ENCODE peak calls at places on chromosome 15, in seven cellular contexts. G, X, W, R, N, B and P are unnamed samples.

GRCh38 chr15:58390118-58390517 is 41.7 kb upstream of the LIPC start:
- DNase-seq in G (no peak), X (no peak), W (no peak), R (no peak), N (no peak), B (no peak), P (no peak)

GRCh38 chr15:90482124-90483011 is 47.4 kb upstream of the CRTC3 start:
- DNase-seq in G (peak; percentile 80), X (peak; percentile 19), W (peak; percentile 54), R (no peak), N (no peak), B (peak; percentile 34), P (no peak)

GRCh38 chr15:86608461-86608860 is 528.8 kb downstream of the AGBL1 start:
- DNase-seq in G (no peak), X (no peak), W (no peak), R (no peak), N (no peak), B (no peak), P (no peak)

GRCh38 chr15:52731732-52732470 is 52.7 kb upstream of the ATOSA start:
- DNase-seq in G (no peak), X (no peak), W (no peak), R (no peak), N (no peak), B (no peak), P (no peak)

GRCh38 chr15:69723404-69724097 is 270.9 kb downstream of the RPLP1 start:
- DNase-seq in G (no peak), X (no peak), W (peak; percentile 49), R (no peak), N (no peak), B (no peak), P (no peak)

GRCh38 chr15:90083954-90084607 is 18.2 kb downstream of the IDH2 start:
- DNase-seq in G (no peak), X (no peak), W (no peak), R (no peak), N (no peak), B (no peak), P (no peak)

GRCh38 chr15:58498821-58499580 is 67.2 kb downstream of the LIPC start:
- DNase-seq in G (no peak), X (no peak), W (no peak), R (no peak), N (no peak), B (no peak), P (no peak)

GRCh38 chr15:87219650-87220615 is 1036.6 kb downstream of the NTRK3 start:
- DNase-seq in G (no peak), X (no peak), W (no peak), R (no peak), N (no peak), B (no peak), P (no peak)

GRCh38 chr15:76973362-76973743 is 21.6 kb upstream of the PSTPIP1 start:
- DNase-seq in G (peak; percentile 12), X (peak; percentile 24), W (peak; percentile 57), R (peak; percentile 54), N (no peak), B (peak; percentile 22), P (no peak)

GRCh38 chr15:69876556-69876955 is 221.2 kb downstream of the TLE3 start:
- DNase-seq in G (no peak), X (no peak), W (peak; percentile 58), R (no peak), N (no peak), B (no peak), P (no peak)

GRCh38 chr15:77507911-77508310 is 87.2 kb downstream of the HMG20A start:
- DNase-seq in G (peak; percentile 74), X (no peak), W (no peak), R (no peak), N (no peak), B (peak; percentile 41), P (no peak)

GRCh38 chr15:83565553-83566159 is 88.3 kb upstream of the ADAMTSL3 start:
- DNase-seq in G (peak; percentile 25), X (peak; percentile 31), W (peak; percentile 25), R (no peak), N (no peak), B (peak; percentile 37), P (peak; percentile 64)
- TF ChIP-seq JUND in G (no peak), X (no peak), W (no peak), R (no peak), N (no peak), B (no peak), P (no peak)

GRCh38 chr15:38004218-38004848 is 69.9 kb downstream of the TMCO5A start:
- DNase-seq in G (no peak), X (no peak), W (no peak), R (no peak), N (no peak), B (no peak), P (no peak)
- TF ChIP-seq JUND in G (no peak), X (no peak), W (no peak), R (no peak), N (no peak), B (no peak), P (no peak)

DNA sequence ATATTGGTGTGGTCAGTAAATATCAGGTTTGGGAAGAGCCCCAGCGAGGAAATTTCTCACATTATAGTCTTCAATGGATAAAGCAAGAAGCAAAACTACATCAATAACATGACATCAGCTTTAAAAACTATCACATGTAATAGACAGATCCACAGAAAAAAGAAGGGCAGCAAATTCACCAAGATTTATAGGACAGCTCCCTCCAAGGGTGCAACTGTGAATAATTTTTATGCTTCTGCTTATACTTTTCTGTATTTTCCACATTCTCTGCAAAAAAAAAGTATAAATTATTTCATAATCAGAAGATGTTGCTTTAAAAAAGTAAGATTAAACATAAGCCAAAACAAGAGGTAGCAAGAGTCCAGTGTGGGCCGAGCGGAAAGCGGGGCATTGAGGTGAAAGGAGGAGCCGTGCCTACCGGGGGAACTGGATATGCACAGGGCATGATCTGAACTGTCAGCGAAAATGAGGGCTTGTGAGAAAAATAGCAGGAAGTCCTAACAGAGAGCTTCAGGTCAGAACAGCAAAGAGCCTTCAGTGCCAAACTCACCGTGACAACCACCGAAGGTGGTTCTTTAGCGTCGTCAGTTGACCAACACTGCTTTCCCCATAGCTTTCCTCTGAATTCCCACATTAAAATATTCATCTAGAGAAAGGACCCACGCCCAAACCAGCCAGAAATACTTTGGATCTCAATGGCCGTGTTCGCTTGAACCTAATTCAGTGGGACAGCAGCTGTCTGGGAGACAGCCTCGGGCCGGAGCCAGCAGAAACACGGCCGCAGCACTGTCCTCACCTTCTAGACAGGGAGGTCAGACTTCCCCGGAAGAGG is 59.9 kb downstream of the FAM174B start:
- DNase-seq in G (no peak), X (no peak), W (no peak), R (no peak), N (no peak), B (no peak), P (no peak)
- TF ChIP-seq JUND in G (no peak), X (no peak), W (no peak), R (no peak), N (no peak), B (no peak), P (no peak)

GRCh38 chr15:47820780-47821319 is 103.5 kb downstream of the SEMA6D start:
- DNase-seq in G (no peak), X (no peak), W (no peak), R (no peak), N (no peak), B (no peak), P (no peak)

GRCh38 chr15:47819158-47819557 is 101.9 kb downstream of the SEMA6D start:
- DNase-seq in G (no peak), X (no peak), W (no peak), R (no peak), N (no peak), B (no peak), P (no peak)

GRCh38 chr15:47820047-47820779 is 102.9 kb downstream of the SEMA6D start:
- DNase-seq in G (no peak), X (no peak), W (no peak), R (no peak), N (no peak), B (no peak), P (no peak)

GRCh38 chr15:47822066-47822465 is 104.8 kb downstream of the SEMA6D start:
- DNase-seq in G (no peak), X (no peak), W (no peak), R (no peak), N (no peak), B (no peak), P (peak; percentile 12)

DNA sequence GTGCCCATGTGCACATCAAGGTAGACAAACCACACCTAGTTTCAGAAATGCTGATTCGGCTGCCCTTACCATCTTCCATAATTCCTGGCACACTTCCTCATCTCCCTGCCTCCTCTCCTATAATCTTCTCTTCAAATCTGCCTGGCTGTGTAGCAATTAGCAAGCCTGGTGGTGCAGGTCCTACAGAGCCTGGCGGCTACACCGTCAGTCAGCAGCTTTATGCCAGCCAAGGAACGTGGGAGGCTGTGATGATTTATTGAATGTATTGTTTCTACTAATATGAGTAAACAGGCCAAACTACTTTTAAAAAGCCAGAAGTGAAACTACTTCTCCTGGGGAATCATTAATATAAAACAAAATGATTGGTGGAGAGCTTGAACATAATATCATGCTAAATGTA is 106.9 kb downstream of the SEMA6D start:
- DNase-seq in G (no peak), X (no peak), W (no peak), R (no peak), N (no peak), B (no peak), P (peak; percentile 67)
- TF ChIP-seq JUND in G (no peak), X (no peak), W (no peak), R (no peak), N (no peak), B (no peak), P (no peak)

GRCh38 chr15:37771462-37771861 is 163.0 kb upstream of the TMCO5A start:
- DNase-seq in G (no peak), X (no peak), W (no peak), R (no peak), N (no peak), B (no peak), P (no peak)
- TF ChIP-seq JUND in G (no peak), X (no peak), W (no peak), R (no peak), N (no peak), B (no peak), P (no peak)

GRCh38 chr15:48842501-48842900 is 31.6 kb upstream of the CEP152 start:
- DNase-seq in G (no peak), X (no peak), W (no peak), R (no peak), N (no peak), B (no peak), P (no peak)
- TF ChIP-seq JUND in G (no peak), X (no peak), W (no peak), R (no peak), N (no peak), B (no peak), P (no peak)

DNA sequence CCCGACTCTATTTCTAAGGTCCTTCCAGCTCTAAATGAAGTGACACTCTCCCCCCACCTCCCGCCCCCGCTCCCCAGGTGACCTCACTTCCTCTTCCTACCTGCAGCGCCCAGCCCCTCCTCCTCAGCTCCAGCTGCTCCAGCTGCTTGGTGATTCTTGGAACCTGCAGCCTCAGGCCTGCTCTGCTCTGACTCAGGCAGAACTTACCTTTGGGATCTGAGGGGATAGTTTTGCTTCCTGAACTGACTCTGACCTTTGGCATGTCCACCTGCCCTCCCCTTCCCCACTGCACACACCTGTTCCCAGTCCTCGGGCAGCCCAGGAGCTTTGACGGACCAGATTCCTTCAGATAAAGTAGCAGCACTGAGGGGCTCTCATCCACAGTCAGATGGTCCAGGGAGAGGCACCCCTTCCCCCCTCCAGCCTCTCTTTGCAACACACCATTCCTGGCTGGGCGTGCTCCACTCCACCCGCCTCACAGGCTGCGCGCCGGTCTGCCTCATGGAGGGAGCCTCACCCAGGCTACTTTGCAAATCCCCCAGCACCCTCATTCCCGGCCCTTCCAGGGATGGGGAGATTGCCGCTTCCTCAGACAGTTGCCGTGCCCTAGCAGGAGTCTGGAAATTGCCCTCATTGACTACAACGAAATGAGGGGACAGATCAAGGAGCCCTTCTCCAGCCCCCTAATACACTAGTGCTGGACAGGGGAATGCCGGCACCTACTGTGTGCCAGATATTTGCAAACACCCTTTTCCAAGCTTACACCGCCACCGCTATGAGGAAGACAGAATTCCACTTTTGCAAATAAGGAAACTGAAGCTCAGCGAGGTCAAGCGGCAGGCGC is 695 bp upstream of the C15orf39 start:
- DNase-seq in G (peak; percentile 57), X (peak; percentile 56), W (no peak), R (peak; percentile 63), N (no peak), B (peak; percentile 44), P (peak; percentile 77)
- TF ChIP-seq JUND in G (no peak), X (peak; percentile 51), W (no peak), R (no peak), N (no peak), B (no peak), P (no peak)